ENCODE peak calls at places on chromosomes 4 and X, in eight cellular contexts. R is gastrocnemius medialis, D is fibroblast of lung, A is cardiac fibroblast, O is ascending aorta, U is Peyer's patch, X is upper lobe of right lung, I is A549. Z is an unnamed sample.

GRCh38 chr4:113637363-113637762 is 124.2 kb downstream of the CAMK2D start:
- DNase-seq in X (no peak), U (no peak), O (no peak), A (peak; percentile 62), R (no peak), D (peak; percentile 54), I (no peak), Z (peak; percentile 24)

GRCh38 chrX:101729986-101730385 is 70.3 kb upstream of the ARMCX2 start:
- DNase-seq in A (no peak), I (no peak), U (no peak), X (no peak), D (no peak), O (no peak), R (no peak), Z (no peak)

GRCh38 chr4:20075479-20075878 is 176.2 kb upstream of the SLIT2 start:
- DNase-seq in I (no peak), D (no peak), A (peak; percentile 22), R (no peak), O (no peak), U (no peak), X (no peak), Z (no peak)

GRCh38 chr4:98446499-98447375 is 185.6 kb downstream of the RAP1GDS1 start:
- DNase-seq in I (no peak), A (peak; percentile 64), D (peak; percentile 60), R (peak; percentile 19), X (no peak), O (no peak), U (peak; percentile 50), Z (no peak)

GRCh38 chr4:151687021-151687640 is 73.7 kb downstream of the GATB start:
- DNase-seq in O (no peak), X (no peak), D (no peak), I (no peak), R (no peak), A (no peak), U (no peak), Z (no peak)

GRCh38 chrX:1196436-1196835 is 16.0 kb downstream of the CRLF2 start:
- DNase-seq in O (peak; percentile 8), X (peak; percentile 18), R (no peak), U (no peak), I (no peak), A (no peak), D (no peak), Z (no peak)

GRCh38 chrX:42241421-42241820 is 318.1 kb upstream of the CASK start:
- DNase-seq in U (no peak), I (no peak), D (no peak), X (no peak), A (no peak), R (no peak), O (no peak), Z (no peak)

GRCh38 chr4:110808371-110808878 is 185.5 kb upstream of the PITX2 start:
- DNase-seq in A (peak; percentile 50), X (no peak), R (no peak), O (no peak), U (peak; percentile 52), I (no peak), D (peak; percentile 51), Z (no peak)

GRCh38 chr4:124873361-124874171 is 161.0 kb upstream of the ANKRD50 start:
- DNase-seq in R (no peak), U (no peak), O (no peak), D (no peak), A (no peak), I (no peak), X (no peak), Z (no peak)

GRCh38 chrX:23382572-23382971 is 47.9 kb downstream of the PTCHD1 start:
- DNase-seq in X (no peak), A (no peak), O (no peak), R (no peak), I (no peak), D (no peak), U (no peak), Z (no peak)

GRCh38 chrX:15751160-15751819 is 13.2 kb downstream of the CA5B start:
- DNase-seq in O (no peak), U (no peak), X (no peak), D (peak; percentile 76), I (no peak), R (no peak), A (no peak), Z (peak; percentile 82)

GRCh38 chrX:54745676-54746075 is 52.4 kb downstream of the ITIH6 start:
- DNase-seq in A (no peak), O (no peak), I (no peak), D (no peak), X (no peak), U (no peak), R (peak; percentile 73), Z (no peak)

GRCh38 chr4:141560056-141560455 is 76.3 kb upstream of the IL15 start:
- DNase-seq in A (no peak), X (no peak), D (no peak), O (no peak), U (no peak), R (no peak), I (no peak), Z (no peak)

GRCh38 chr4:12633058-12633651 is 851.0 kb downstream of the RAB28 start:
- DNase-seq in O (peak; percentile 67), R (peak; percentile 15), A (peak; percentile 83), D (peak; percentile 65), I (peak; percentile 21), U (peak; percentile 81), X (peak; percentile 79), Z (peak; percentile 1)

GRCh38 chrX:101229155-101229554 is 9.6 kb downstream of the DRP2 start:
- DNase-seq in I (no peak), R (no peak), U (no peak), X (no peak), D (peak; percentile 63), A (peak; percentile 81), O (no peak), Z (no peak)

GRCh38 chr4:100849319-100849718 is 331.5 kb upstream of the EMCN start:
- DNase-seq in U (no peak), I (no peak), O (no peak), X (no peak), A (no peak), D (no peak), R (no peak), Z (no peak)

GRCh38 chr4:17613761-17614415 is 553 bp upstream of the MED28 start:
- DNase-seq in U (peak; percentile 50), O (no peak), D (peak; percentile 72), I (no peak), R (no peak), A (peak; percentile 81), X (no peak), Z (peak; percentile 38)

GRCh38 chr4:17618926-17619325 is 4.5 kb downstream of the MED28 start:
- DNase-seq in O (no peak), I (no peak), X (no peak), U (no peak), D (no peak), R (no peak), A (peak; percentile 15), Z (no peak)

GRCh38 chr4:17619416-17620105 is 5.1 kb downstream of the MED28 start:
- DNase-seq in U (no peak), X (no peak), R (peak; percentile 76), A (peak; percentile 79), D (peak; percentile 81), I (no peak), O (no peak), Z (no peak)

GRCh38 chr4:17616283-17616682 is 1.8 kb downstream of the MED28 start:
- DNase-seq in X (no peak), R (no peak), I (no peak), A (no peak), O (no peak), U (no peak), D (no peak), Z (no peak)

GRCh38 chr4:17614416-17615299 is at the start of gene MED28:
- DNase-seq in R (peak; percentile 95), O (peak; percentile 98), D (peak; percentile 95), I (peak; percentile 88), U (peak; percentile 95), X (peak; percentile 98), A (peak; percentile 96), Z (peak; percentile 77)
- TF ChIP-seq CTCF in R (no peak), O (peak; percentile 21), D (peak; percentile 8), I (no peak), U (no peak), X (peak; percentile 6), A (no peak), Z (no peak)

GRCh38 chrX:129959493-129959832 is 23.0 kb upstream of the BCORL1 start:
- DNase-seq in R (no peak), A (no peak), I (no peak), D (no peak), O (no peak), U (peak; percentile 55), X (no peak), Z (no peak)

GRCh38 chrX:129963729-129964128 is 18.7 kb upstream of the BCORL1 start:
- DNase-seq in A (no peak), I (no peak), X (no peak), R (no peak), D (no peak), O (no peak), U (no peak), Z (no peak)

GRCh38 chrX:129958814-129959492 is 23.5 kb upstream of the BCORL1 start:
- DNase-seq in U (no peak), I (no peak), X (no peak), O (no peak), D (peak; percentile 59), A (no peak), R (no peak), Z (no peak)

GRCh38 chrX:129965166-129965565 is 17.3 kb upstream of the BCORL1 start:
- DNase-seq in U (no peak), I (no peak), R (no peak), O (no peak), A (no peak), D (no peak), X (no peak), Z (no peak)

GRCh38 chrX:129961180-129962083 is 21.0 kb upstream of the BCORL1 start:
- DNase-seq in R (no peak), I (peak; percentile 54), O (peak; percentile 71), X (peak; percentile 85), A (no peak), D (no peak), U (peak; percentile 81), Z (no peak)
- H3K4me3 ChIP-seq in R (no peak overlapping the region), I (peak overlapping the region; percentile 18), O (no peak overlapping the region), X (peak overlapping the region; percentile 31), A (no peak overlapping the region), D (no peak overlapping the region), U (peak overlapping the region; percentile 27), Z (no peak overlapping the region)

DNA sequence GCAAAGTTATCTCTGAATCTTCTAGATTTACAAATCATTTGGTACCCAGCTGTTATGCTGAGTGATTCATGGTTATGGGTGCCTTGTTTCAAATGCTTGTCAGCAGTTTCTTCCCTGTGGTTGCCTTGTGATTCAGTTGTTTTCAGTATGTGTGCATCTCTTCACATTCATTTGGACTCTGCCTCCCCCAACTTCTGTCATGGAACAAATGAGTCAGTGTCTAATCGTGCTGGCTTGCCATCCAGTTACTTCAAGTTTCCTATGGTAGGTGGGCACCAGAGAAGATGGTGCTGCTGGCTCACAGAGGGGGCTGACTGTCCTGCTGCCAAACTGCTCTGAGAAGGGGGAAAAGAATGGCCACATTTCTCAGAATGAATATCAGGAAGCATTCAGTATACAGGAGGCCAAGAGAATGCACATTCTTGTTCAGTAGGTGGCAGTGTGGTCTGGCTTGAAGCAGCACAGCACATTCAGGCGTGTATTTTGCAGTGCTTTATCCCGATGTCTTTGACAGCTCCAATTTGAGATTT is 260.9 kb downstream of the GLUD2 start:
- DNase-seq in A (peak; percentile 83), U (no peak), X (no peak), R (no peak), I (peak; percentile 4), O (no peak), D (no peak), Z (peak; percentile 7)
- TF ChIP-seq CTCF in A (peak; percentile 32), U (no peak), X (peak; percentile 36), R (no peak), I (peak; percentile 16), O (peak; percentile 19), D (no peak), Z (peak; percentile 37)

GRCh38 chr4:39285853-39286252 is 80.3 kb downstream of the RFC1 start:
- DNase-seq in I (no peak), X (no peak), U (no peak), D (no peak), O (no peak), R (no peak), A (no peak), Z (no peak)
- H3K4me3 ChIP-seq in I (no peak overlapping the region), X (no peak overlapping the region), U (no peak overlapping the region), D (no peak overlapping the region), O (no peak overlapping the region), R (no peak overlapping the region), A (no peak overlapping the region), Z (no peak overlapping the region)

Z was measured in AG09309.